ENCODE peak calls at places on chromosome 18, in six cellular contexts. S is HepG2, U is ovary, B is breast epithelium, M is heart left ventricle, O is uterus. I is an unnamed sample.

GRCh38 chr18:47343291-47343690 is 91.8 kb upstream of the SKOR2 start:
- DNase-seq in S (no peak), U (no peak), B (no peak), M (no peak), O (no peak), I (no peak)

GRCh38 chr18:59921384-59921891 is 21.6 kb downstream of the PMAIP1 start:
- DNase-seq in S (no peak), U (no peak), B (no peak), M (no peak), O (no peak), I (no peak)

GRCh38 chr18:34650121-34650545 is 60.0 kb upstream of the DTNA start:
- DNase-seq in S (no peak), U (no peak), B (no peak), M (no peak), O (peak; percentile 19), I (no peak)

GRCh38 chr18:64037812-64038414 is 68.0 kb downstream of the SERPINB8 start:
- DNase-seq in S (peak; percentile 50), U (no peak), B (no peak), M (no peak), O (no peak), I (no peak)

GRCh38 chr18:29840101-29840500 is 1202.4 kb downstream of the DSC3 start:
- DNase-seq in S (no peak), U (no peak), B (no peak), M (no peak), O (no peak), I (no peak)

GRCh38 chr18:12282436-12283039 is 25.5 kb upstream of the TUBB6 start:
- DNase-seq in S (peak; percentile 27), U (no peak), B (no peak), M (no peak), O (no peak), I (no peak)

GRCh38 chr18:61980355-61980754 is 87.5 kb upstream of the RNF152 start:
- DNase-seq in S (no peak), U (no peak), B (no peak), M (no peak), O (no peak), I (no peak)

GRCh38 chr18:56593906-56594305 is 44.5 kb downstream of the TXNL1 start:
- DNase-seq in S (no peak), U (no peak), B (no peak), M (no peak), O (no peak), I (no peak)

GRCh38 chr18:66564236-66564635 is 39.7 kb downstream of the CDH19 start:
- DNase-seq in S (no peak), U (no peak), B (no peak), M (no peak), O (no peak), I (no peak)

GRCh38 chr18:435940-436339 is 64.6 kb downstream of the COLEC12 start:
- DNase-seq in S (no peak), U (no peak), B (no peak), M (no peak), O (no peak), I (no peak)

GRCh38 chr18:77557030-77557429 is 307.4 kb downstream of the GALR1 start:
- DNase-seq in S (no peak), U (no peak), B (no peak), M (no peak), O (no peak), I (no peak)

GRCh38 chr18:39938678-39939077 is 2016.4 kb upstream of the PIK3C3 start:
- DNase-seq in S (no peak), U (no peak), B (no peak), M (no peak), O (no peak), I (peak; percentile 18)

GRCh38 chr18:68417166-68417776 is 297.6 kb downstream of the TMX3 start:
- DNase-seq in S (no peak), U (no peak), B (no peak), M (no peak), O (no peak), I (no peak)

GRCh38 chr18:44687421-44687820 is 6.7 kb downstream of the SETBP1 start:
- DNase-seq in S (no peak), U (no peak), B (no peak), M (no peak), O (no peak), I (no peak)

GRCh38 chr18:36516726-36517125 is 219.2 kb downstream of the FHOD3 start:
- DNase-seq in S (no peak), U (no peak), B (no peak), M (no peak), O (no peak), I (no peak)

GRCh38 chr18:59561596-59561995 is 135.6 kb downstream of the CCBE1 start:
- DNase-seq in S (no peak), U (no peak), B (no peak), M (no peak), O (no peak), I (no peak)

GRCh38 chr18:46333371-46334199 is 229.4 kb downstream of the HAUS1 start:
- DNase-seq in S (no peak), U (no peak), B (no peak), M (peak; percentile 49), O (no peak), I (peak; percentile 30)

GRCh38 chr18:37419272-37419671 is 146.3 kb downstream of the CELF4 start:
- DNase-seq in S (no peak), U (no peak), B (no peak), M (no peak), O (no peak), I (no peak)

GRCh38 chr18:66329716-66330115 is 274.2 kb downstream of the CDH19 start:
- DNase-seq in S (no peak), U (no peak), B (no peak), M (no peak), O (no peak), I (no peak)

GRCh38 chr18:717003-717402 is 4.6 kb upstream of the ENOSF1 start:
- DNase-seq in S (no peak), U (no peak), B (no peak), M (no peak), O (no peak), I (no peak)

GRCh38 chr18:62196079-62196478 is 9.0 kb downstream of the RELCH start:
- DNase-seq in S (no peak), U (no peak), B (no peak), M (no peak), O (no peak), I (no peak)

GRCh38 chr18:470661-471501 is 29.6 kb downstream of the COLEC12 start:
- DNase-seq in S (no peak), U (no peak), B (no peak), M (no peak), O (no peak), I (no peak)

GRCh38 chr18:26803643-26804042 is 61.9 kb downstream of the AQP4 start:
- DNase-seq in S (no peak), U (no peak), B (no peak), M (no peak), O (no peak), I (no peak)

GRCh38 chr18:9913151-9913525 is 678 bp upstream of the VAPA start:
- DNase-seq in S (no peak), U (no peak), B (no peak), M (no peak), O (no peak), I (no peak)
- H3K4me3 ChIP-seq in S (peak overlapping the region; percentile 81), U (peak overlapping the region; percentile 67), B (peak overlapping the region; percentile 97), M (peak overlapping the region; percentile 90), O (peak overlapping the region; percentile 90), I (peak overlapping the region; percentile 96)

GRCh38 chr18:49018553-49018943 is 67.8 kb upstream of the SMAD7 start:
- DNase-seq in S (no peak), U (peak; percentile 6), B (no peak), M (peak; percentile 12), O (no peak), I (no peak)

GRCh38 chr18:49020129-49020528 is 69.4 kb upstream of the SMAD7 start:
- DNase-seq in S (no peak), U (peak; percentile 10), B (no peak), M (peak; percentile 15), O (no peak), I (no peak)

GRCh38 chr18:49020621-49021021 is 69.9 kb upstream of the SMAD7 start:
- DNase-seq in S (no peak), U (peak; percentile 8), B (peak; percentile 49), M (peak; percentile 12), O (no peak), I (no peak)

GRCh38 chr18:49018961-49019445 is 68.2 kb upstream of the SMAD7 start:
- DNase-seq in S (no peak), U (peak; percentile 8), B (peak; percentile 47), M (peak; percentile 14), O (peak; percentile 6), I (no peak)

DNA sequence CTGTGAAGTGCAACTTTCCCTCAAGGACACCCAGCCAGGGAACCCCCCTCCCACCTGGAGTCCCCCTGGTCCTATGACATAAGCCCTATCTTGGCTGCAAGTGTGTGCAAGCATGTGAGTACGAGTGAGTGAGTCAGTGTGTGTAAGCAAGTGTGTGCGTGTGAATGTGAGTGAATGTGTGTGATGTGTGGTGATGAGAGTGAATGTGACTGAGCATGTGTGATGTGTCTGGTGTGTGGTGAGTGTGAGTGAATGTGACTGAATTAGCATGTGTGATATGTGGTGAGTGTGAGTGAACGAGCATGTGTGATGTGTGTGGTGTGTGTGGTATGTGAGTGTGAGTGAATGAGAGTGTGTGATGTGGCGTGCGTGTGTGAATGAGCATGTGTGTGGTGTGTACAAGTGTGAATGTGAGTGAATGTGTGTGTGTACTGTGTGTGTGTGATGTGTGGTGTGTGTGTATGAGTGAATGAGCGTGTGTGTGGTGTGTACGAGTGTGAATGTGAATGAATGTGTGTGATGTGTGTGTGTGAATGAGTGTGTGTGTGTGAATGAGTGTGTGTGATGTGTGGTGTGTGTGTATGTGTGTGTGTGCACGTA is 68.8 kb upstream of the SMAD7 start:
- DNase-seq in S (no peak), U (no peak), B (peak; percentile 48), M (no peak), O (no peak), I (no peak)
- TF ChIP-seq POLR2A in S (no peak), U (no peak), B (no peak), M (no peak), O (no peak), I (no peak)

GRCh38 chr18:52339891-52340371 is at the start of gene DCC:
- DNase-seq in S (peak; percentile 2), U (no peak), B (no peak), M (no peak), O (no peak), I (peak; percentile 73)
- H3K4me3 ChIP-seq in S (no peak within 1 kb of the TSS), U (no peak within 1 kb of the TSS), B (peak within 1 kb of the TSS; percentile 3), M (no peak within 1 kb of the TSS), O (no peak within 1 kb of the TSS), I (peak within 1 kb of the TSS; percentile 20)

DNA sequence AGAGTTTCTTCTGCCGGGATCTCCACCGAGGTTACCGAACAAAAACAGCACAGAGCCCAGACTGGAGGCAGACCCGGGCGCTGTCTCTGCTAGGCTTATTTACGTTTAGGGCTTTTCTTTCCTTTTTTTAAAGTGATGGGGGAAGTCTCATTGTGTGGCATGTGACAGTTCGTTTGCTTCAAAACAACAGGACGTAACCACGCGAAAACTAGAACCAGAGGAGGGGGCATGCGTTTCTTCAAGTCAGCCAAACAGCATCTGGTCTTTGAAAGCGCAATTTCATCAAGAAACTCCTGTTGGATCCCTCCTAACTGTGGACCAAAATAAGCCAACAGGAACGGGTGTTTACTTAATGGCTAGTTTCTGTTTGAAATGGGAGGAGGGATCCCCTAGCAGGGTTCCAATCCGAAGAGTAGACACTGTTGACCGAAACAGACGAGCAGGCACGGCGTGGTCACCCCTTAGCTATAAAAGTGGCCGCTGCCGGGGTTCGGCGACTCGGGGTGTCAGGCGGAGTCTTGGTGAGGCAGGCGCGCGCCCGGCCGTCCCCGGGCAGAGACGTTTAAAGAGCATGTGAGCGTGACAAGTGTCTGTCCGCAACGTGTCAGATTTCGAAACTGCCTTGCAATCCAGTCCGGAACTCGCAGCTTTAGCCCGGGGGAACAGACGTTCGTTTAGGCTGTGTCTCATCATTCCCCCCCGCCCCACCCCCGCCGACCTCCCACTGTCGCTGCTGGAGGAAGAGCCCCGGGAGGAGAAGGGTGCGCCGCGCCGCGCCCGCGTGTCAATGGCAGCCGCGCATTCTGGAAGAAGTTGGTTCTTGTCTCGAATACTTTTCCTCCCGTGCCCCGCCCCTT is 899 bp upstream of the TGIF1 start:
- DNase-seq in S (peak; percentile 91), U (peak; percentile 75), B (peak; percentile 91), M (peak; percentile 78), O (peak; percentile 77), I (peak; percentile 84)
- TF ChIP-seq POLR2A in S (peak; percentile 88), U (peak; percentile 58), B (peak; percentile 90), M (peak; percentile 74), O (peak; percentile 34), I (peak; percentile 8)